ENCODE peak calls at places on chromosomes 4 and X, in five cellular contexts. C is AG04449, D is H9, G is bronchial epithelial cell, R is nucleus accumbens. W is an unnamed sample.

GRCh38 chrX:2960861-2961515 is 31.8 kb upstream of the ARSD start:
- DNase-seq in C (no peak), D (peak), G (no peak), R (no peak), W (no peak)

GRCh38 chr4:159455675-159456235 is 352.9 kb downstream of the RAPGEF2 start:
- DNase-seq in C (no peak), D (no peak), G (peak), R (no peak), W (no peak)

GRCh38 chr4:74934016-74934821 is 1.3 kb downstream of the PARM1 start:
- DNase-seq in C (no peak), D (peak), G (peak), R (no peak), W (no peak)

GRCh38 chr4:3492741-3493719 is 29.9 kb downstream of the DOK7 start:
- DNase-seq in C (no peak), D (no peak), G (no peak), R (no peak), W (no peak)

GRCh38 chrX:19772306-19772705 is 115.1 kb downstream of the SH3KBP1 start:
- DNase-seq in C (no peak), D (no peak), G (no peak), R (no peak), W (no peak)

GRCh38 chr4:106690487-106690886 is 321.9 kb upstream of the GIMD1 start:
- DNase-seq in C (peak), D (no peak), G (peak), R (no peak), W (no peak)

GRCh38 chrX:17242470-17242869 is 132.5 kb upstream of the NHS start:
- DNase-seq in C (no peak), D (no peak), G (peak), R (peak), W (no peak)

GRCh38 chr4:149999485-150000074 is 78.7 kb upstream of the DCLK2 start:
- DNase-seq in C (peak), D (no peak), G (peak), R (peak), W (no peak)

GRCh38 chrX:84876876-84877275 is 126.8 kb upstream of the APOOL start:
- DNase-seq in C (no peak), D (no peak), G (no peak), R (no peak), W (no peak)

GRCh38 chrX:41481264-41482109 is 34.3 kb downstream of the NYX start:
- DNase-seq in C (no peak), D (peak), G (peak), R (no peak), W (no peak)

GRCh38 chr4:176800891-176801534 is 8.3 kb upstream of the VEGFC start:
- DNase-seq in C (no peak), D (no peak), G (no peak), R (no peak), W (no peak)

GRCh38 chrX:41095962-41096955 is 11.0 kb downstream of the USP9X start:
- DNase-seq in C (no peak), D (no peak), G (no peak), R (no peak), W (no peak)

GRCh38 chr4:79913581-79913980 is 159.4 kb downstream of the ANTXR2 start:
- DNase-seq in C (peak), D (no peak), G (no peak), R (no peak), W (peak)

GRCh38 chr4:66252291-66252690 is 582.0 kb upstream of the EPHA5 start:
- DNase-seq in C (no peak), D (no peak), G (no peak), R (no peak), W (no peak)

GRCh38 chrX:134688181-134688580 is 29.9 kb upstream of the PLAC1 start:
- DNase-seq in C (no peak), D (no peak), G (peak), R (no peak), W (no peak)

GRCh38 chr4:40372651-40373050 is 37.5 kb downstream of the CHRNA9 start:
- DNase-seq in C (no peak), D (no peak), G (no peak), R (no peak), W (no peak)

GRCh38 chr4:86778169-86778568 is 71.0 kb downstream of the SLC10A6 start:
- DNase-seq in C (no peak), D (no peak), G (no peak), R (no peak), W (no peak)

GRCh38 chr4:175413561-175413960 is 398.5 kb downstream of the GPM6A start:
- DNase-seq in C (no peak), D (no peak), G (no peak), R (no peak), W (peak)

GRCh38 chr4:153594208-153594607 is 89.9 kb upstream of the TLR2 start:
- DNase-seq in C (peak), D (no peak), G (peak), R (no peak), W (no peak)

GRCh38 chrX:64186974-64187761 is 18.3 kb downstream of the AMER1 start:
- DNase-seq in C (no peak), D (no peak), G (no peak), R (no peak), W (no peak)

GRCh38 chrX:10048695-10049094 is 81.5 kb downstream of the CLDN34 start:
- DNase-seq in C (no peak), D (no peak), G (no peak), R (no peak), W (no peak)

GRCh38 chr4:113576947-113577678 is 184.4 kb downstream of the CAMK2D start:
- DNase-seq in C (no peak), D (no peak), G (no peak), R (no peak), W (no peak)